ENCODE peak calls at places on chromosomes 5 and 9, in six cellular contexts. N is transverse colon, B is left lung, Y is colonic mucosa, D is upper lobe of right lung, P is tibial nerve. O is an unnamed sample.

GRCh38 chr5:95760291-95761191 is 29.4 kb downstream of the RHOBTB3 start:
- DNase-seq in N (no peak), B (no peak), Y (no peak), D (no peak), P (no peak), O (no peak)

GRCh38 chr5:179803651-179804598 is 2.7 kb downstream of the MGAT4B start:
- DNase-seq in N (no peak), B (peak), Y (peak), D (peak), P (no peak), O (no peak)

GRCh38 chr5:65861830-65862241 is 64.5 kb upstream of the ERBIN start:
- DNase-seq in N (no peak), B (no peak), Y (no peak), D (no peak), P (no peak), O (no peak)

GRCh38 chr5:172541119-172541763 is 86.9 kb upstream of the SH3PXD2B start:
- DNase-seq in N (no peak), B (no peak), Y (peak), D (peak), P (peak), O (peak)

GRCh38 chr9:137606005-137606601 is 617 bp downstream of the ARRDC1 start:
- DNase-seq in N (no peak), B (peak), Y (peak), D (peak), P (no peak), O (no peak)

GRCh38 chr5:179805529-179806249 is 977 bp downstream of the MGAT4B start:
- DNase-seq in N (no peak), B (no peak), Y (peak), D (peak), P (no peak), O (no peak)

GRCh38 chr9:8880031-8880430 is 1080.5 kb upstream of the DMAC1 start:
- DNase-seq in N (no peak), B (no peak), Y (no peak), D (no peak), P (no peak), O (no peak)

GRCh38 chr9:68552700-68553099 is 12.0 kb upstream of the TMEM252 start:
- DNase-seq in N (no peak), B (no peak), Y (no peak), D (no peak), P (no peak), O (no peak)

GRCh38 chr5:178388381-178389030 is 155.9 kb upstream of the PHYKPL start:
- DNase-seq in N (peak), B (peak), Y (peak), D (no peak), P (no peak), O (peak)

GRCh38 chr9:133643362-133643755 is 7.2 kb downstream of the DBH start:
- DNase-seq in N (no peak), B (peak), Y (no peak), D (no peak), P (no peak), O (no peak)

GRCh38 chr9:110578896-110579752 is at the start of gene SVEP1:
- DNase-seq in N (no peak), B (peak), Y (no peak), D (peak), P (peak), O (peak)

GRCh38 chr9:126834672-126835071 is 25.8 kb upstream of the ZBTB34 start:
- DNase-seq in N (no peak), B (no peak), Y (no peak), D (no peak), P (no peak), O (no peak)

GRCh38 chr5:2430606-2431005 is 320.9 kb downstream of the IRX2 start:
- DNase-seq in N (no peak), B (no peak), Y (no peak), D (no peak), P (no peak), O (no peak)

GRCh38 chr5:10745133-10745532 is 15.9 kb downstream of the DAP start:
- DNase-seq in N (no peak), B (no peak), Y (no peak), D (no peak), P (no peak), O (no peak)

GRCh38 chr9:73081979-73082657 is 69.5 kb upstream of the ANXA1 start:
- DNase-seq in N (no peak), B (no peak), Y (no peak), D (no peak), P (no peak), O (no peak)

GRCh38 chr9:109452761-109453160 is 45.3 kb downstream of the PTPN3 start:
- DNase-seq in N (no peak), B (no peak), Y (no peak), D (no peak), P (no peak), O (no peak)

GRCh38 chr5:109756543-109757186 is 66.9 kb downstream of the MAN2A1 start:
- DNase-seq in N (no peak), B (no peak), Y (no peak), D (no peak), P (no peak), O (no peak)

GRCh38 chr5:117454716-117455212 is 880.1 kb upstream of the SEMA6A start:
- DNase-seq in N (peak), B (peak), Y (peak), D (peak), P (peak), O (peak)

GRCh38 chr9:19085295-19085694 is 17.4 kb downstream of the HAUS6 start:
- DNase-seq in N (no peak), B (no peak), Y (no peak), D (no peak), P (no peak), O (no peak)

GRCh38 chr9:112233769-112234168 is 58.7 kb upstream of the SUSD1 start:
- DNase-seq in N (no peak), B (no peak), Y (no peak), D (no peak), P (no peak), O (no peak)

GRCh38 chr9:10678790-10679189 is 66.0 kb upstream of the PTPRD start:
- DNase-seq in N (no peak), B (no peak), Y (no peak), D (no peak), P (no peak), O (no peak)

GRCh38 chr5:36208786-36209185 is 32.9 kb downstream of the NADK2 start:
- DNase-seq in N (no peak), B (no peak), Y (no peak), D (no peak), P (no peak), O (no peak)

GRCh38 chr5:37005252-37005651 is 128.7 kb downstream of the NIPBL start:
- DNase-seq in N (no peak), B (no peak), Y (no peak), D (no peak), P (no peak), O (no peak)

GRCh38 chr9:106503759-106504158 is 359.2 kb upstream of the ZNF462 start:
- DNase-seq in N (no peak), B (no peak), Y (no peak), D (no peak), P (no peak), O (no peak)

GRCh38 chr9:64773491-64773931 is 511.5 kb downstream of the FOXD4L5 start:
- DNase-seq in N (peak), B (peak), Y (peak), D (peak), P (peak), O (no peak)

GRCh38 chr5:15183520-15183919 is 311.9 kb upstream of the ANKH start:
- DNase-seq in N (no peak), B (no peak), Y (no peak), D (no peak), P (no peak), O (no peak)

GRCh38 chr9:75447281-75447680 is 359.0 kb downstream of the OSTF1 start:
- DNase-seq in N (no peak), B (no peak), Y (no peak), D (no peak), P (no peak), O (no peak)

GRCh38 chr5:115170128-115170923 is 618 bp upstream of the TRIM36 start:
- DNase-seq in N (no peak), B (peak), Y (peak), D (no peak), P (no peak), O (no peak)

GRCh38 chr5:157280927-157281326 is 15.0 kb downstream of the CYFIP2 start:
- DNase-seq in N (no peak), B (no peak), Y (no peak), D (no peak), P (no peak), O (no peak)

GRCh38 chr5:61245486-61245885 is 83.2 kb upstream of the SMIM15 start:
- DNase-seq in N (peak), B (no peak), Y (peak), D (no peak), P (no peak), O (no peak)

GRCh38 chr5:143341807-143342570 is 61.5 kb downstream of the NR3C1 start:
- DNase-seq in N (no peak), B (no peak), Y (no peak), D (no peak), P (no peak), O (no peak)

GRCh38 chr5:109250080-109250479 is 159.7 kb downstream of the PJA2 start:
- DNase-seq in N (no peak), B (no peak), Y (no peak), D (no peak), P (no peak), O (no peak)

GRCh38 chr9:106755727-106756126 is 107.2 kb upstream of the ZNF462 start:
- DNase-seq in N (no peak), B (no peak), Y (no peak), D (no peak), P (no peak), O (no peak)

GRCh38 chr9:123620258-123620657 is 264.3 kb downstream of the CRB2 start:
- DNase-seq in N (no peak), B (no peak), Y (no peak), D (no peak), P (no peak), O (no peak)

GRCh38 chr5:122156724-122157325 is 27.5 kb downstream of the ZNF474 start:
- DNase-seq in N (no peak), B (no peak), Y (no peak), D (no peak), P (no peak), O (no peak)

GRCh38 chr5:151469992-151470391 is 22.6 kb downstream of the SLC36A1 start:
- DNase-seq in N (no peak), B (no peak), Y (no peak), D (no peak), P (no peak), O (no peak)

GRCh38 chr5:33837301-33837700 is 54.5 kb downstream of the ADAMTS12 start:
- DNase-seq in N (no peak), B (no peak), Y (no peak), D (no peak), P (no peak), O (no peak)
- H3K27ac ChIP-seq in N (no peak), B (no peak), Y (no peak), D (no peak), P (no peak), O (no peak)

GRCh38 chr9:34647084-34647403 is 569 bp downstream of the GALT start:
- DNase-seq in N (no peak), B (no peak), Y (no peak), D (no peak), P (no peak), O (no peak)
- H3K27ac ChIP-seq in N (peak), B (peak), Y (peak), D (peak), P (peak), O (peak)

GRCh38 chr5:91296691-91297143 is 86.4 kb downstream of the ARRDC3 start:
- DNase-seq in N (no peak), B (peak), Y (no peak), D (peak), P (peak), O (peak)
- H3K27ac ChIP-seq in N (no peak), B (peak), Y (no peak), D (peak), P (peak), O (peak)

DNA sequence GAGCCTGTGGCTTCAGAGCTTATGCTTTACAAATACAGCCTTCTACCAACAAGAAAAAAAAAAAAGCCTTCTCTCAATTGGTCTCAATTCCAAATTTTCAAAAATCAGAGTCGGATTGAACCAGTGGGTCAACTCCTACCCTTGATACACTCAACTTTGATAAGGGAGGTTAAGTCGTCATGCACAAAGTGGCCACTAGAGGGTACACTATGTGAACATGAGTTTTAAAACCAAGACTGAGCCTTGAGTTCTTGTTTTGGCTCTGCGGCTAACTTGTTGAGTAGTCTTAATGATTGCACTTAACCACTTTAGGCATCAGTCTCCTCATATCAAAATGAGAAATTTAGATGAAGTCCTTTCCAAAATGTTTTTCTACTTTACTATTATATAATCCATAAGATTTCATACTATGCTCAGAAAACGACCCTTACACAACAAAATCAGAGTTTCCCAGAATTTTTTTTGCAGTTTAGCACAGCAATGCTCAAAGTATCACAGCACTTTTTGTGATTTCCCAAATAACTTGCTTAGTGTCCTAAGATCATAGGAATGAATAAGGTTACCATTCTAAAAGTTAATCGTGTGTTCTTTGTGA is 92.9 kb upstream of the MTAP start:
- DNase-seq in N (peak), B (no peak), Y (peak), D (no peak), P (peak), O (peak)
- H3K27ac ChIP-seq in N (no peak), B (no peak), Y (no peak), D (no peak), P (no peak), O (no peak)

DNA sequence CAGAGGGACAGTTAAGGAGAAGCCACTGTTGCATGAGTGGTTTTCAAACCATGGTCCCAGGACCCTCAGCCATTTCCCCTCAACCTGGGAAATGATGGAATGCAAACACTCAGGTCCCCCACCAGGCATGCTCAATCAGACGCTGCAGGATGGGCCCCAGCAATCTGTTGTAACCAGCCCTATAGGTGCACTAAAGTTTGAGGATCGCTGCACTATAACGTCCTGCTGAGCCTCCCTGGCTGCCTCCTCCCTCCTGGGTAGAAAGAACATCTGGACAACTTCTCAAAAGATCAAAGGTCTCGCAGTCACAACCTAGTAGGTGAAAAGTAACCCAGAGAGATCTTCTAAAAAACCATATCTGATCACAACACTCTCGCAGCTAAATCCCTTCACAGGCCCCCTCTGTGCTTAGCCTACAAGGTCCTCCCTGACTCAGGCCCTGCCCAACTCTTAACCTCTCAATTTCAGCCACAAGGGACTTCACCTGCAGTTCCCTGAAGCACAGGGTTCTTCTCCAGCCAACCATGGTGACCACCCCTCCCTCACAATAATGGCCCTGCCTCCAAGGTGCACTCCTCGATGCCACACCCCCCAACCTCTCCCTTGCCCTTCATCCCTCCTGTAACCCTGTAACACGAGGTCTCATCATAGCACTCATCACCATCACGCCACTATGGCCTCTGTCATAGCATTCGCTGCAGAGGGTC is 3.5 kb downstream of the SHB start:
- DNase-seq in N (no peak), B (no peak), Y (no peak), D (peak), P (no peak), O (no peak)
- H3K27ac ChIP-seq in N (peak), B (no peak), Y (peak), D (peak), P (no peak), O (peak)